ENCODE peak calls at places on chromosomes 6 and 20, in ten cellular contexts. V, U, N, F, A, I, J, R, Z and K are unnamed samples.

GRCh38 chr6:89985744-89986493 is 91.7 kb downstream of the GJA10 start:
- DNase-seq in V (no peak), J (no peak), R (no peak), U (no peak), F (no peak), A (no peak), I (peak; percentile 35), N (no peak), Z (no peak), K (peak; percentile 54)

GRCh38 chr6:130364224-130364780 is 1.5 kb upstream of the TMEM200A start:
- DNase-seq in F (no peak), I (no peak), Z (no peak), U (no peak), N (no peak), R (no peak), V (no peak), A (no peak), J (no peak), K (no peak)

GRCh38 chr6:35728663-35729348 is 8.0 kb upstream of the ARMC12 start:
- DNase-seq in N (peak; percentile 65), F (no peak), U (peak; percentile 28), I (peak; percentile 68), A (no peak), Z (peak; percentile 91), J (peak; percentile 42), R (peak; percentile 70), V (peak; percentile 85), K (no peak)

GRCh38 chr20:32438331-32438858 is 80.3 kb downstream of the ASXL1 start:
- DNase-seq in Z (no peak), U (no peak), N (no peak), J (no peak), V (no peak), F (no peak), I (no peak), A (no peak), R (no peak), K (no peak)

GRCh38 chr6:99746261-99746895 is 139.7 kb downstream of the PRDM13 start:
- DNase-seq in N (peak; percentile 59), I (peak; percentile 16), R (peak; percentile 41), F (peak; percentile 72), J (peak; percentile 79), U (peak; percentile 43), V (no peak), A (peak; percentile 54), Z (no peak), K (no peak)

GRCh38 chr6:121848523-121849255 is 413.2 kb downstream of the GJA1 start:
- DNase-seq in I (no peak), R (no peak), J (no peak), U (no peak), A (no peak), F (no peak), N (no peak), Z (no peak), V (no peak), K (no peak)

GRCh38 chr20:23130622-23130916 is 44.4 kb upstream of the CD93 start:
- DNase-seq in N (no peak), I (no peak), U (no peak), F (no peak), A (no peak), R (no peak), J (no peak), Z (no peak), V (no peak), K (no peak)

GRCh38 chr20:46401478-46401860 is 4.9 kb downstream of the ELMO2 start:
- DNase-seq in Z (no peak), N (no peak), A (no peak), V (no peak), R (no peak), U (no peak), F (no peak), I (no peak), J (no peak), K (no peak)

GRCh38 chr6:73704260-73704659 is 8.3 kb downstream of the CD109 start:
- DNase-seq in J (no peak), R (no peak), I (no peak), N (no peak), F (peak; percentile 83), A (no peak), Z (no peak), V (no peak), U (no peak), K (no peak)

GRCh38 chr6:139764498-139764986 is 390.1 kb upstream of the CITED2 start:
- DNase-seq in I (no peak), F (peak; percentile 72), N (no peak), Z (no peak), R (no peak), V (no peak), J (no peak), U (peak; percentile 40), A (peak; percentile 56), K (no peak)

GRCh38 chr6:79506251-79506650 is 31.0 kb downstream of the LCA5 start:
- DNase-seq in F (no peak), U (no peak), Z (no peak), N (no peak), R (no peak), J (no peak), I (no peak), V (no peak), A (no peak), K (no peak)

GRCh38 chr6:169577236-169577635 is 124.6 kb downstream of the WDR27 start:
- DNase-seq in F (no peak), V (no peak), I (no peak), R (no peak), N (no peak), U (no peak), J (no peak), Z (no peak), A (no peak), K (no peak)
- H3K4me3 ChIP-seq in F (no peak overlapping the region), V (no peak overlapping the region), I (no peak overlapping the region), R (no peak overlapping the region), N (peak overlapping the region; percentile 9), U (no peak overlapping the region), J (no peak overlapping the region), Z (peak overlapping the region; percentile 37), A (no peak overlapping the region), K (no peak overlapping the region)

GRCh38 chr20:45028424-45029136 is 62.3 kb downstream of the STK4 start:
- DNase-seq in R (no peak), U (no peak), Z (no peak), V (no peak), N (no peak), J (no peak), A (no peak), I (no peak), F (no peak), K (no peak)
- H3K4me1 ChIP-seq in R (no peaks in the 10 kb centered on the region), U (no peaks in the 10 kb centered on the region), Z (no peaks in the 10 kb centered on the region), V (peaks cover 4% of the 10 kb centered on the region), N (no peaks in the 10 kb centered on the region), J (no peaks in the 10 kb centered on the region), A (no peaks in the 10 kb centered on the region), I (no peaks in the 10 kb centered on the region), F (no peaks in the 10 kb centered on the region), K (no peaks in the 10 kb centered on the region)

DNA sequence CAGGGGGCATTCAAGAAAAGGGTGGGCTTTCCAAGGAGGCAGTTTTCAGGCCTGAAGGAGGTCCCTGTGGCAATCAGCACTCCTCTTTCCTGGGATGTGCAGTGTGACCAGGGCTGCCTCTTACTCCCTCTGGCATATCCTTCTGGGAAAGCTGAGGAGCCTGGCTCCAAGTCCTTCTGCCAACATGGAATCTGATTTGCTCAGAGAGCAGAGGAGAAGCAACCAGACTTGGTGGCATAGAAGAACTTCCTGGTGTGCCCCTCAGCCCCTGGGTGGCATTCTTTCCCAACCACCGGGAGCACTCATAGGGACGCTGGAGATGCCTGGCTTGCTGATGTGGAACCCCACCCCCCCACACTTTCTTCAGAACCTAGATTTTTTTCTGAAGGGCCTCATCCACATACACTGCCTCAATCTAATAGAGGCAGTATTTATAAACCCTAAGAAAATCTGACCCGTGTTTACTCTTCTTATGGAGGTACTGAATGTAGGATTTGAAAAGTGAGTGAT is 107.6 kb upstream of the TRAF3IP2 start:
- DNase-seq in J (no peak), Z (no peak), A (no peak), R (no peak), N (no peak), V (no peak), U (no peak), F (no peak), I (no peak), K (no peak)
- H3K4me3 ChIP-seq in J (no peak overlapping the region), Z (no peak overlapping the region), A (no peak overlapping the region), R (no peak overlapping the region), N (no peak overlapping the region), V (no peak overlapping the region), U (no peak overlapping the region), F (no peak overlapping the region), I (no peak overlapping the region), K (no peak overlapping the region)

GRCh38 chr6:32195902-32196681 is 3.6 kb upstream of the GPSM3 start:
- DNase-seq in A (peak; percentile 96), F (peak; percentile 82), J (peak; percentile 97), U (peak; percentile 97), V (peak; percentile 94), Z (peak; percentile 91), I (peak; percentile 98), R (peak; percentile 92), N (peak; percentile 92), K (peak; percentile 95)

GRCh38 chr6:32194825-32195651 is 2.6 kb upstream of the GPSM3 start:
- DNase-seq in J (peak; percentile 58), U (peak; percentile 43), F (peak; percentile 66), Z (no peak), N (peak; percentile 44), V (no peak), A (no peak), R (peak; percentile 40), I (no peak), K (no peak)

GRCh38 chr6:32192608-32193039 is at the start of gene GPSM3:
- DNase-seq in V (peak; percentile 75), Z (no peak), J (peak; percentile 85), F (no peak), R (peak; percentile 86), A (no peak), N (peak; percentile 78), U (peak; percentile 81), I (peak; percentile 71), K (peak; percentile 79)

GRCh38 chr6:32195652-32195901 is 3.1 kb upstream of the GPSM3 start:
- DNase-seq in N (peak; percentile 100), F (peak; percentile 99), A (peak; percentile 100), J (peak; percentile 100), U (peak; percentile 100), Z (peak; percentile 100), V (peak; percentile 100), R (peak; percentile 100), I (peak; percentile 100), K (peak; percentile 100)

GRCh38 chr6:32194388-32194787 is 1.9 kb upstream of the GPSM3 start:
- DNase-seq in N (no peak), V (no peak), A (no peak), F (no peak), I (no peak), U (no peak), J (no peak), Z (no peak), R (no peak), K (no peak)
- H3K4me1 ChIP-seq in N (peaks cover 10% of the 10 kb centered on the region), V (peaks cover 27% of the 10 kb centered on the region), A (peaks cover 3% of the 10 kb centered on the region), F (peaks cover 29% of the 10 kb centered on the region), I (peaks cover 5% of the 10 kb centered on the region), U (peaks cover 11% of the 10 kb centered on the region), J (peaks cover 55% of the 10 kb centered on the region), Z (peaks cover 12% of the 10 kb centered on the region), R (peaks cover 40% of the 10 kb centered on the region), K (no peaks in the 10 kb centered on the region)